ENCODE peak calls at places on chromosomes 11 and 22, in nine cellular contexts. T is HEK293T; O is brain pericyte; S is fibroblast of mammary gland; W is astrocyte of the cerebellum; Q is heart left ventricle; F is posterior vena cava; Y is stimulated activated CD4-positive, alpha-beta T cell treated with anti-CD3 and anti-CD28 coated beads, TNF-alpha, amount 100 ng/mL, for 48 hours; E is germinal center. H is an unnamed sample.
A peak's percentile ranks its signal among the peaks of the same experiment; 100 is the strongest.

GRCh38 chr11:126284829-126285228 is 1.9 kb downstream of the TIRAP start:
- DNase-seq in T (no peak), O (no peak), S (peak; percentile 97), W (peak; percentile 96), Q (no peak), F (peak; percentile 89), Y (peak; percentile 80), E (no peak), H (peak; percentile 94)

GRCh38 chr11:61904539-61905048 is 12.8 kb downstream of the RAB3IL1 start:
- DNase-seq in T (no peak), O (no peak), S (no peak), W (no peak), Q (no peak), F (no peak), Y (no peak), E (no peak), H (no peak)

GRCh38 chr11:28625532-28625931 is 517.3 kb downstream of the METTL15 start:
- DNase-seq in T (no peak), O (no peak), S (no peak), W (no peak), Q (no peak), F (no peak), Y (no peak), E (no peak), H (no peak)

GRCh38 chr11:111793863-111794262 is 27.7 kb upstream of the PPP2R1B start:
- DNase-seq in T (peak; percentile 15), O (no peak), S (peak; percentile 90), W (no peak), Q (no peak), F (peak; percentile 83), Y (no peak), E (no peak), H (no peak)

GRCh38 chr11:100105605-100106358 is 581.3 kb upstream of the ARHGAP42 start:
- DNase-seq in T (no peak), O (no peak), S (no peak), W (no peak), Q (no peak), F (no peak), Y (no peak), E (no peak), H (no peak)

GRCh38 chr11:22456993-22457748 is 119.0 kb downstream of the SLC17A6 start:
- DNase-seq in T (no peak), O (no peak), S (no peak), W (no peak), Q (no peak), F (no peak), Y (no peak), E (no peak), H (no peak)

GRCh38 chr22:33426451-33426850 is 368.3 kb upstream of the SYN3 start:
- DNase-seq in T (no peak), O (no peak), S (no peak), W (peak; percentile 43), Q (no peak), F (no peak), Y (no peak), E (no peak), H (no peak)

GRCh38 chr22:27603823-27604190 is 197.7 kb downstream of the MN1 start:
- DNase-seq in T (no peak), O (no peak), S (no peak), W (peak; percentile 62), Q (no peak), F (peak; percentile 92), Y (no peak), E (no peak), H (peak; percentile 19)

GRCh38 chr22:46695346-46696224 is 42.5 kb downstream of the CERK start:
- DNase-seq in T (no peak), O (no peak), S (no peak), W (no peak), Q (no peak), F (no peak), Y (no peak), E (no peak), H (no peak)

GRCh38 chr11:112797072-112797471 is 164.1 kb upstream of the NCAM1 start:
- DNase-seq in T (no peak), O (no peak), S (no peak), W (no peak), Q (no peak), F (no peak), Y (no peak), E (no peak), H (no peak)

GRCh38 chr22:44479662-44480061 is 18.4 kb downstream of the RTL6 start:
- DNase-seq in T (no peak), O (no peak), S (no peak), W (no peak), Q (no peak), F (no peak), Y (no peak), E (no peak), H (no peak)

GRCh38 chr11:10208045-10208674 is 85.9 kb downstream of the SBF2 start:
- DNase-seq in T (peak; percentile 43), O (peak; percentile 30), S (peak; percentile 64), W (peak; percentile 34), Q (no peak), F (no peak), Y (no peak), E (peak; percentile 44), H (peak; percentile 72)

GRCh38 chr22:46042786-46043185 is 65.8 kb upstream of the WNT7B start:
- DNase-seq in T (no peak), O (no peak), S (peak; percentile 34), W (no peak), Q (no peak), F (peak; percentile 42), Y (no peak), E (no peak), H (no peak)

GRCh38 chr11:35523861-35524260 is 1.6 kb downstream of the PAMR1 start:
- DNase-seq in T (no peak), O (no peak), S (no peak), W (no peak), Q (no peak), F (no peak), Y (no peak), E (no peak), H (no peak)

GRCh38 chr11:108501396-108501795 is 3.2 kb upstream of the POGLUT3 start:
- DNase-seq in T (no peak), O (no peak), S (peak; percentile 20), W (no peak), Q (no peak), F (no peak), Y (no peak), E (no peak), H (no peak)

GRCh38 chr22:21087119-21087518 is 41.4 kb downstream of the LRRC74B start:
- DNase-seq in T (no peak), O (no peak), S (no peak), W (no peak), Q (no peak), F (no peak), Y (no peak), E (no peak), H (no peak)

GRCh38 chr22:19644314-19645223 is 69.7 kb upstream of the SEPTIN5 start:
- DNase-seq in T (no peak), O (no peak), S (peak; percentile 12), W (no peak), Q (no peak), F (peak; percentile 86), Y (no peak), E (no peak), H (no peak)

GRCh38 chr11:47524200-47524874 is 28.6 kb downstream of the CELF1 start:
- DNase-seq in T (no peak), O (no peak), S (peak; percentile 34), W (no peak), Q (no peak), F (no peak), Y (no peak), E (no peak), H (no peak)

GRCh38 chr11:46112961-46113617 is 8.2 kb downstream of the PHF21A start:
- DNase-seq in T (peak; percentile 61), O (no peak), S (peak; percentile 82), W (peak; percentile 40), Q (no peak), F (no peak), Y (no peak), E (peak; percentile 73), H (peak; percentile 72)

GRCh38 chr11:47391077-47391583 is 12.8 kb upstream of the SPI1 start:
- DNase-seq in T (no peak), O (no peak), S (no peak), W (no peak), Q (peak; percentile 80), F (peak; percentile 87), Y (no peak), E (no peak), H (no peak)

GRCh38 chr11:73387594-73388021 is 11.4 kb downstream of the RELT start:
- DNase-seq in T (peak; percentile 55), O (no peak), S (no peak), W (no peak), Q (no peak), F (no peak), Y (no peak), E (no peak), H (no peak)

GRCh38 chr22:44085743-44086741 is 61.9 kb downstream of the PARVB start:
- DNase-seq in T (peak; percentile 40), O (no peak), S (peak; percentile 73), W (peak; percentile 43), Q (peak; percentile 81), F (no peak), Y (no peak), E (peak; percentile 47), H (peak; percentile 75)

GRCh38 chr11:69975822-69976221 is 102.3 kb upstream of the ANO1 start:
- DNase-seq in T (no peak), O (no peak), S (no peak), W (no peak), Q (peak; percentile 53), F (no peak), Y (no peak), E (no peak), H (no peak)

GRCh38 chr22:26894766-26895485 is 237.5 kb downstream of the MIAT start:
- DNase-seq in T (no peak), O (peak; percentile 75), S (peak; percentile 87), W (peak; percentile 84), Q (no peak), F (no peak), Y (no peak), E (no peak), H (peak; percentile 75)